ENCODE peak calls at places on chromosome 2, in four cellular contexts. L, R, B and E are unnamed samples.

GRCh38 chr2:31031132-31031706 is 107.0 kb downstream of the GALNT14 start:
- DNase-seq in L (no peak), R (no peak), B (no peak), E (no peak)

GRCh38 chr2:88537640-88538039 is 85.1 kb upstream of the FOXI3 start:
- DNase-seq in L (no peak), R (no peak), B (no peak), E (no peak)

GRCh38 chr2:9288233-9288632 is 81.6 kb downstream of the ASAP2 start:
- DNase-seq in L (no peak), R (peak), B (no peak), E (no peak)

GRCh38 chr2:50290718-50291117 is 741.2 kb downstream of the NRXN1 start:
- DNase-seq in L (no peak), R (no peak), B (no peak), E (no peak)

GRCh38 chr2:56587456-56587855 is 403.7 kb downstream of the CCDC85A start:
- DNase-seq in L (no peak), R (no peak), B (no peak), E (no peak)

GRCh38 chr2:9777081-9777480 is 66.2 kb upstream of the TAF1B start:
- DNase-seq in L (no peak), R (no peak), B (no peak), E (no peak)

GRCh38 chr2:61177727-61178549 is 15.9 kb downstream of the C2orf74 start:
- DNase-seq in L (peak), R (no peak), B (peak), E (peak)

GRCh38 chr2:74585406-74586182 is 31.1 kb downstream of the DOK1 start:
- DNase-seq in L (no peak), R (peak), B (peak), E (peak)

GRCh38 chr2:234334146-234334545 is 162.7 kb downstream of the ARL4C start:
- DNase-seq in L (no peak), R (peak), B (no peak), E (no peak)

GRCh38 chr2:106797494-106797893 is 88.5 kb downstream of the ST6GAL2 start:
- DNase-seq in L (no peak), R (no peak), B (no peak), E (no peak)

GRCh38 chr2:151344906-151345305 is 12.5 kb upstream of the TNFAIP6 start:
- DNase-seq in L (no peak), R (no peak), B (no peak), E (no peak)

GRCh38 chr2:2326053-2326452 is 5.0 kb downstream of the MYT1L start:
- DNase-seq in L (peak), R (no peak), B (no peak), E (peak)

GRCh38 chr2:186561467-186562208 is 28.2 kb upstream of the ITGAV start:
- DNase-seq in L (no peak), R (no peak), B (no peak), E (no peak)

GRCh38 chr2:53075760-53076159 is 691.8 kb upstream of the CHAC2 start:
- DNase-seq in L (no peak), R (no peak), B (no peak), E (peak)

GRCh38 chr2:45540942-45541341 is 70.1 kb downstream of the SRBD1 start:
- DNase-seq in L (no peak), R (no peak), B (no peak), E (no peak)

GRCh38 chr2:8514748-8515389 is 167.0 kb upstream of the ID2 start:
- DNase-seq in L (peak), R (no peak), B (peak), E (peak)

GRCh38 chr2:217857624-217858506 is 144.9 kb downstream of the TNS1 start:
- DNase-seq in L (no peak), R (no peak), B (no peak), E (no peak)

GRCh38 chr2:57740905-57741304 is 305.7 kb upstream of the VRK2 start:
- DNase-seq in L (peak), R (no peak), B (no peak), E (peak)

GRCh38 chr2:198325359-198325758 is 521.0 kb downstream of the PLCL1 start:
- DNase-seq in L (no peak), R (peak), B (no peak), E (peak)

GRCh38 chr2:25369876-25370275 is 28.2 kb upstream of the DNMT3A start:
- DNase-seq in L (no peak), R (no peak), B (no peak), E (no peak)

GRCh38 chr2:56118474-56118873 is 65.3 kb upstream of the CCDC85A start:
- DNase-seq in L (no peak), R (no peak), B (no peak), E (peak)

GRCh38 chr2:239433777-239434396 is 33.1 kb upstream of the HDAC4 start:
- DNase-seq in L (no peak), R (peak), B (no peak), E (no peak)

GRCh38 chr2:169491378-169491777 is 12.1 kb downstream of the BBS5 start:
- DNase-seq in L (no peak), R (no peak), B (no peak), E (no peak)

GRCh38 chr2:10300997-10301945 is 1.4 kb upstream of the HPCAL1 start:
- DNase-seq in L (no peak), R (no peak), B (no peak), E (no peak)

GRCh38 chr2:241576293-241576654 is 17.7 kb downstream of the BOK start:
- DNase-seq in L (no peak), R (no peak), B (no peak), E (no peak)

GRCh38 chr2:86704482-86704971 is 15.6 kb upstream of the RMND5A start:
- DNase-seq in L (no peak), R (peak), B (no peak), E (peak)

GRCh38 chr2:9149726-9150567 is 56.7 kb upstream of the ASAP2 start:
- DNase-seq in L (no peak), R (no peak), B (no peak), E (no peak)

GRCh38 chr2:108637304-108637669 is 82.0 kb upstream of the RANBP2 start:
- DNase-seq in L (no peak), R (peak), B (no peak), E (no peak)

GRCh38 chr2:42217914-42218313 is 48.8 kb downstream of the EML4 start:
- DNase-seq in L (no peak), R (no peak), B (no peak), E (no peak)

GRCh38 chr2:219612605-219613286 is 14.7 kb upstream of the SLC4A3 start:
- DNase-seq in L (no peak), R (no peak), B (peak), E (no peak)

GRCh38 chr2:187994464-187995331 is 297.0 kb upstream of the GULP1 start:
- DNase-seq in L (peak), R (no peak), B (peak), E (peak)

GRCh38 chr2:127673304-127674069 is 1.8 kb downstream of the LIMS2 start:
- DNase-seq in L (no peak), R (no peak), B (no peak), E (no peak)

GRCh38 chr2:239193426-239193825 is 207.4 kb downstream of the HDAC4 start:
- DNase-seq in L (no peak), R (no peak), B (no peak), E (no peak)

GRCh38 chr2:71531522-71532047 is 78.2 kb downstream of the DYSF start:
- DNase-seq in L (no peak), R (peak), B (no peak), E (no peak)

GRCh38 chr2:62760555-62760954 is 55.0 kb downstream of the EHBP1 start:
- DNase-seq in L (no peak), R (peak), B (no peak), E (no peak)

GRCh38 chr2:239498981-239499633 is 98.3 kb upstream of the HDAC4 start:
- DNase-seq in L (no peak), R (no peak), B (no peak), E (no peak)

GRCh38 chr2:43184339-43184895 is 42.0 kb downstream of the ZFP36L2 start:
- DNase-seq in L (no peak), R (peak), B (no peak), E (no peak)

GRCh38 chr2:163687213-163687612 is 48.6 kb downstream of the FIGN start:
- DNase-seq in L (no peak), R (no peak), B (no peak), E (peak)

GRCh38 chr2:8524388-8524787 is 157.5 kb upstream of the ID2 start:
- DNase-seq in L (no peak), R (no peak), B (no peak), E (no peak)